ENCODE peak calls at places on chromosomes 3 and 15, in four cellular contexts. One of them, this sample, is unnamed.

GRCh38 chr15:33720952-33721351 is 247.3 kb upstream of the CHRM5 start:
- DNase-seq in HepG2: no peak
- DNase-seq in HEK293T: no peak
- DNase-seq in K562: no peak
- DNase-seq in this sample: no peak

GRCh38 chr3:150469031-150469930 is 61.2 kb downstream of the TSC22D2 start:
- DNase-seq in K562: peak
- DNase-seq in HEK293T: peak
- DNase-seq in HepG2: peak
- DNase-seq in this sample: no peak

GRCh38 chr3:51099794-51100542 is 285.1 kb upstream of the MANF start:
- DNase-seq in K562: peak
- DNase-seq in HepG2: peak
- DNase-seq in HEK293T: peak
- DNase-seq in this sample: no peak

GRCh38 chr15:80202016-80202315 is 49.2 kb downstream of the FAH start:
- DNase-seq in K562: no peak
- DNase-seq in HEK293T: no peak
- DNase-seq in HepG2: no peak
- DNase-seq in this sample: no peak

GRCh38 chr3:108334698-108335097 is 38.4 kb downstream of the HHLA2 start:
- DNase-seq in K562: no peak
- DNase-seq in HEK293T: no peak
- DNase-seq in HepG2: no peak
- DNase-seq in this sample: no peak

GRCh38 chr15:98999233-98999632 is 8.4 kb downstream of the PGPEP1L start:
- DNase-seq in HEK293T: no peak
- DNase-seq in K562: no peak
- DNase-seq in HepG2: no peak
- DNase-seq in this sample: no peak

GRCh38 chr15:77808581-77809198 is 176.0 kb upstream of the LINGO1 start:
- DNase-seq in K562: no peak
- DNase-seq in HEK293T: no peak
- DNase-seq in HepG2: no peak
- DNase-seq in this sample: no peak

GRCh38 chr3:172341482-172342059 is 106.7 kb downstream of the GHSR start:
- DNase-seq in HepG2: peak
- DNase-seq in K562: peak
- DNase-seq in HEK293T: peak
- DNase-seq in this sample: peak

GRCh38 chr15:91881551-91882297 is 28.2 kb downstream of the SLCO3A1 start:
- DNase-seq in HepG2: no peak
- DNase-seq in HEK293T: no peak
- DNase-seq in K562: no peak
- DNase-seq in this sample: no peak

GRCh38 chr3:65288781-65289180 is 601.0 kb upstream of the ADAMTS9 start:
- DNase-seq in HepG2: no peak
- DNase-seq in K562: no peak
- DNase-seq in HEK293T: no peak
- DNase-seq in this sample: no peak

DNA sequence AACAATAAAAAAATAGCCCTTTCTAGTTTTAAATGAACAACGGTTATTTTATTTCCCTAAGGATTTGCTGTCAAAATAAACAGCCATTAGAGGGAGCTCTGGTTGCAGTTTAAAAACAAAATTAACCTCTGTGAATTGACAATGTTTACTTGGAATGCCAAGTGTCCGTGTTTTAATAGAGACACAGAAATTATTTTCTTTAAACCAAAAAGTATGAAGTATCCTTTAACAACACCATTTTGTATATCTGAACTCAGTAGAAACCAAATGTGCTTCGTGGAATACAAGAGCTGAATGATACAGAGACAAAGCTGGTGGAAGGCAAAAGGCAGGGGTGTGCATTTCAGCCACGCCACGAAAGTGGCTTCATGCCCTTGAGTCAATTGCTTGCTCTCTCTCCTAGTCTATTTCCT is 74.4 kb downstream of the MOBP start:
- DNase-seq in HepG2: no peak
- DNase-seq in HEK293T: no peak
- DNase-seq in K562: peak
- DNase-seq in this sample: no peak
- TF ChIP-seq TARDBP in HepG2: no peak
- TF ChIP-seq TARDBP in HEK293T: no peak
- TF ChIP-seq TARDBP in K562: no peak
- TF ChIP-seq TARDBP in this sample: no peak

GRCh38 chr3:59551834-59552233 is 502.0 kb upstream of the CFAP20DC start:
- DNase-seq in HepG2: no peak
- DNase-seq in HEK293T: no peak
- DNase-seq in K562: no peak
- DNase-seq in this sample: no peak
- TF ChIP-seq TARDBP in HepG2: no peak
- TF ChIP-seq TARDBP in HEK293T: no peak
- TF ChIP-seq TARDBP in K562: no peak
- TF ChIP-seq TARDBP in this sample: no peak

GRCh38 chr3:183217548-183218321 is 35.3 kb upstream of the B3GNT5 start:
- DNase-seq in HepG2: no peak
- DNase-seq in K562: no peak
- DNase-seq in HEK293T: no peak
- DNase-seq in this sample: no peak
- TF ChIP-seq TARDBP in HepG2: no peak
- TF ChIP-seq TARDBP in K562: no peak
- TF ChIP-seq TARDBP in HEK293T: no peak
- TF ChIP-seq TARDBP in this sample: no peak

GRCh38 chr15:34813446-34814190 is 18.3 kb upstream of the ACTC1 start:
- DNase-seq in HepG2: no peak
- DNase-seq in K562: no peak
- DNase-seq in HEK293T: no peak
- DNase-seq in this sample: no peak

GRCh38 chr15:34810455-34811146 is 15.3 kb upstream of the ACTC1 start:
- DNase-seq in K562: peak
- DNase-seq in HepG2: no peak
- DNase-seq in HEK293T: no peak
- DNase-seq in this sample: no peak

GRCh38 chr15:34815836-34816235 is 20.5 kb upstream of the ACTC1 start:
- DNase-seq in HepG2: no peak
- DNase-seq in K562: no peak
- DNase-seq in HEK293T: no peak
- DNase-seq in this sample: no peak

GRCh38 chr15:34809186-34809585 is 13.8 kb upstream of the ACTC1 start:
- DNase-seq in K562: no peak
- DNase-seq in HEK293T: no peak
- DNase-seq in HepG2: no peak
- DNase-seq in this sample: no peak

GRCh38 chr15:34812369-34812768 is 17.0 kb upstream of the ACTC1 start:
- DNase-seq in HEK293T: no peak
- DNase-seq in HepG2: no peak
- DNase-seq in K562: no peak
- DNase-seq in this sample: no peak
- TF ChIP-seq TARDBP in HEK293T: no peak
- TF ChIP-seq TARDBP in HepG2: no peak
- TF ChIP-seq TARDBP in K562: no peak
- TF ChIP-seq TARDBP in this sample: no peak

GRCh38 chr15:66995257-66995656 is 70.1 kb upstream of the SMAD3 start:
- DNase-seq in HepG2: no peak
- DNase-seq in HEK293T: no peak
- DNase-seq in K562: no peak
- DNase-seq in this sample: no peak
- TF ChIP-seq TARDBP in HepG2: no peak
- TF ChIP-seq TARDBP in HEK293T: no peak
- TF ChIP-seq TARDBP in K562: no peak
- TF ChIP-seq TARDBP in this sample: no peak

GRCh38 chr15:40984963-40985362 is 31.7 kb downstream of the CHAC1 start:
- DNase-seq in K562: no peak
- DNase-seq in HEK293T: no peak
- DNase-seq in HepG2: no peak
- DNase-seq in this sample: no peak
- TF ChIP-seq TARDBP in K562: no peak
- TF ChIP-seq TARDBP in HEK293T: no peak
- TF ChIP-seq TARDBP in HepG2: no peak
- TF ChIP-seq TARDBP in this sample: no peak

GRCh38 chr3:119494597-119494996 is 3.8 kb upstream of the TIMMDC1 start:
- DNase-seq in K562: no peak
- DNase-seq in HEK293T: peak
- DNase-seq in HepG2: no peak
- DNase-seq in this sample: no peak

GRCh38 chr3:119500265-119500664 is 1.9 kb downstream of the TIMMDC1 start:
- DNase-seq in K562: no peak
- DNase-seq in HEK293T: no peak
- DNase-seq in HepG2: no peak
- DNase-seq in this sample: no peak

GRCh38 chr3:119498188-119498987 is at the start of gene TIMMDC1:
- DNase-seq in HepG2: peak
- DNase-seq in K562: peak
- DNase-seq in HEK293T: peak
- DNase-seq in this sample: peak

GRCh38 chr3:119492810-119493209 is 5.5 kb upstream of the TIMMDC1 start:
- DNase-seq in HEK293T: no peak
- DNase-seq in K562: no peak
- DNase-seq in HepG2: no peak
- DNase-seq in this sample: no peak

GRCh38 chr3:119497824-119498187 is 541 bp upstream of the TIMMDC1 start:
- DNase-seq in HEK293T: peak
- DNase-seq in HepG2: peak
- DNase-seq in K562: peak
- DNase-seq in this sample: no peak
- TF ChIP-seq TARDBP in HEK293T: no peak
- TF ChIP-seq TARDBP in HepG2: no peak
- TF ChIP-seq TARDBP in K562: no peak
- TF ChIP-seq TARDBP in this sample: no peak

GRCh38 chr3:158711886-158712285 is 20.4 kb downstream of the RARRES1 start:
- DNase-seq in HEK293T: no peak
- DNase-seq in HepG2: no peak
- DNase-seq in K562: no peak
- DNase-seq in this sample: no peak
- TF ChIP-seq TARDBP in HEK293T: no peak
- TF ChIP-seq TARDBP in HepG2: no peak
- TF ChIP-seq TARDBP in K562: no peak
- TF ChIP-seq TARDBP in this sample: no peak

DNA sequence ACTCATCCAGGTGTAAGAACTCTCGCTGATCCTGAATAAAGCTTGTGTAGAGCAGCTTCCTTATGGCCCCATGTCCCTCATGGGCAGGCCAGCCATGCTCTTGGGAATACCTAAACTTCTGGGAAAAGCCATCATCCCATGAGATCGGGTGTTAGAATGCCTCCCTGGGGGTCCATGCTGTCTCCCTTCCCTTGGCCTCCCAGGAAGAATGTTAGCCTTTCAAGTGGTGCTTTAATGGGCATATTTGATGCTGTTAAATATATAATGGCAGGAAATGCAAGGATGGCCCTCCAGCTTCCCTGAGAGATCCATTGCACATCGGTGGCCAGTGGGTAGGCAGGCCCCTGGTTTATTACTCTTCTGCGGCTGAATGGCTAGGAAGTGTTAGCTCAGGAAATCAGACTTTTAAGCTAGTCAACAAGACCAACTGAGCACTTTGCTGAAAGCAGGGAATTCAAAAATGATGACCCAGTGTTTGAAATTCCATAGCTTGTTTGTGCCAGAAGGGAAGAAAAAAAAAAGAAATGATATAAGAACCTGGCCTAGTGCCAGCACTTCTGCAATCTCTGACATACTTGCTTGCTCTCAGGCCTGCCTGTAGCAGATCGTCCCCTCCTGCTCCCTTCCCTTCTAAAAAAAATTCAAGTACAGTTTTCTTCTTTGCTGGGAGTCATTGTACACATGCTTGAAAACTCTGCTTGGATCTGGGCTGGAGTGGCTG is 60.6 kb upstream of the LRTM1 start:
- DNase-seq in HEK293T: no peak
- DNase-seq in HepG2: no peak
- DNase-seq in K562: no peak
- DNase-seq in this sample: no peak
- TF ChIP-seq TARDBP in HEK293T: no peak
- TF ChIP-seq TARDBP in HepG2: no peak
- TF ChIP-seq TARDBP in K562: no peak
- TF ChIP-seq TARDBP in this sample: no peak

This sample was measured in GM12878.